ENCODE peak calls at places on chromosome 10, in four cellular contexts. One of them, this sample, is unnamed.

GRCh38 chr10:659710-660141 is 29.7 kb downstream of the DIP2C start:
- DNase-seq in nephron progenitor cell: no peak
- DNase-seq in B cell: no peak
- DNase-seq in AG09309: peak; percentile 59
- DNase-seq in this sample: no peak

GRCh38 chr10:14560274-14560673 is 214.4 kb downstream of the FAM107B start:
- DNase-seq in nephron progenitor cell: no peak
- DNase-seq in B cell: no peak
- DNase-seq in AG09309: no peak
- DNase-seq in this sample: peak; percentile 74

GRCh38 chr10:120394446-120394845 is 62.6 kb upstream of the PLPP4 start:
- DNase-seq in nephron progenitor cell: no peak
- DNase-seq in B cell: no peak
- DNase-seq in AG09309: no peak
- DNase-seq in this sample: no peak

GRCh38 chr10:128263891-128264688 is 137.9 kb upstream of the MKI67 start:
- DNase-seq in nephron progenitor cell: peak; percentile 81
- DNase-seq in B cell: no peak
- DNase-seq in AG09309: peak; percentile 1
- DNase-seq in this sample: peak; percentile 41

GRCh38 chr10:129841590-129841989 is 122.5 kb downstream of the EBF3 start:
- DNase-seq in nephron progenitor cell: no peak
- DNase-seq in B cell: no peak
- DNase-seq in AG09309: no peak
- DNase-seq in this sample: no peak

GRCh38 chr10:98351831-98352402 is 63.1 kb downstream of the PYROXD2 start:
- DNase-seq in nephron progenitor cell: no peak
- DNase-seq in B cell: no peak
- DNase-seq in AG09309: no peak
- DNase-seq in this sample: no peak

GRCh38 chr10:49179699-49180511 is 8.3 kb downstream of the TMEM273 start:
- DNase-seq in nephron progenitor cell: no peak
- DNase-seq in B cell: no peak
- DNase-seq in AG09309: no peak
- DNase-seq in this sample: no peak

GRCh38 chr10:7417103-7417623 is 6.3 kb upstream of the SFMBT2 start:
- DNase-seq in nephron progenitor cell: no peak
- DNase-seq in B cell: no peak
- DNase-seq in AG09309: peak; percentile 27
- DNase-seq in this sample: peak; percentile 61

GRCh38 chr10:103367782-103368518 is at the start of gene TAF5:
- DNase-seq in nephron progenitor cell: peak; percentile 87
- DNase-seq in B cell: peak; percentile 83
- DNase-seq in AG09309: peak; percentile 83
- DNase-seq in this sample: peak; percentile 98

GRCh38 chr10:125411724-125412123 is 251.4 kb upstream of the CTBP2 start:
- DNase-seq in nephron progenitor cell: no peak
- DNase-seq in B cell: no peak
- DNase-seq in AG09309: peak; percentile 52
- DNase-seq in this sample: no peak

GRCh38 chr10:43170491-43170890 is 32.2 kb downstream of the CSGALNACT2 start:
- DNase-seq in nephron progenitor cell: no peak
- DNase-seq in B cell: no peak
- DNase-seq in AG09309: no peak
- DNase-seq in this sample: no peak
- TF ChIP-seq CTCF in nephron progenitor cell: peak; percentile 18
- TF ChIP-seq CTCF in B cell: no peak
- TF ChIP-seq CTCF in AG09309: peak; percentile 8
- TF ChIP-seq CTCF in this sample: no peak

DNA sequence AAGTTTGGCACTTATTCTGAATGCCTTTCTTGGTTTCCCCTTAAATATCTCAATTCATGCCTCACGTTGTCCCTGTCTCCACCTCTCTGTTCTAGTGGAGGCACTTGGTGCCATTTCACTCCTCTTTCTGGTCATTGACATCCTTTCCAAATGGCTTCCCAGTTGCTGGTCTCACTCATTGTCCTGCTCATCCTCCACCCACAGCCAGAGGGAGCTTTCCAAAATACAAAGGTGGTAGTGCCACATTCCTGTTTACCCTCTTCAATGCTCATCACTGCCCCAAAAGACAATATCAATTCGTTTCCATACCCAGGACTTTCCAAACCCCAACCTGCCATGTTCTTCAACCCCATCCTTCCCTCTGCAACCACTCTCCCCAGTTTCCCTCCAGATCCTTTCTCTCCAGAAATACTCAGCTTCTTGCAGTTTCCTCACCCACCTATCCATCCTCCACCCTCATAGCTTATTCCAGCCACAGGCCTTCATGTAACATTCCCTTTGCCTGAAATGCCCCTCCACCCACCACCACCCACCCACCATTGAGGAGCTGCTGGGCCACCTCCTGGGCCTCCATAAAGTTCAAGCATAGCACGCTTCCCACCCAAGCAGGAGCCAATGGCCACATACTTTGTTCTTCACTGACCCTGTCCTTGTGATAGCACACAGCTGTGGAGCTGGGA is 63.1 kb upstream of the ADRB1 start:
- DNase-seq in nephron progenitor cell: no peak
- DNase-seq in B cell: no peak
- DNase-seq in AG09309: no peak
- DNase-seq in this sample: peak; percentile 19
- TF ChIP-seq CTCF in nephron progenitor cell: no peak
- TF ChIP-seq CTCF in B cell: no peak
- TF ChIP-seq CTCF in AG09309: peak; percentile 21
- TF ChIP-seq CTCF in this sample: peak; percentile 63

GRCh38 chr10:118565301-118566075 is 30.0 kb downstream of the PRLHR start:
- DNase-seq in nephron progenitor cell: no peak
- DNase-seq in B cell: no peak
- DNase-seq in AG09309: no peak
- DNase-seq in this sample: no peak

GRCh38 chr10:118563373-118563890 is 32.0 kb downstream of the PRLHR start:
- DNase-seq in nephron progenitor cell: no peak
- DNase-seq in B cell: no peak
- DNase-seq in AG09309: no peak
- DNase-seq in this sample: no peak

GRCh38 chr10:118562877-118563276 is 32.6 kb downstream of the PRLHR start:
- DNase-seq in nephron progenitor cell: no peak
- DNase-seq in B cell: no peak
- DNase-seq in AG09309: no peak
- DNase-seq in this sample: no peak

GRCh38 chr10:118564114-118564513 is 31.3 kb downstream of the PRLHR start:
- DNase-seq in nephron progenitor cell: no peak
- DNase-seq in B cell: no peak
- DNase-seq in AG09309: no peak
- DNase-seq in this sample: no peak

GRCh38 chr10:118564652-118565051 is 30.8 kb downstream of the PRLHR start:
- DNase-seq in nephron progenitor cell: peak; percentile 43
- DNase-seq in B cell: no peak
- DNase-seq in AG09309: no peak
- DNase-seq in this sample: no peak
- TF ChIP-seq CTCF in nephron progenitor cell: peak; percentile 23
- TF ChIP-seq CTCF in B cell: no peak
- TF ChIP-seq CTCF in AG09309: peak; percentile 27
- TF ChIP-seq CTCF in this sample: no peak

GRCh38 chr10:23293145-23293724 is 51.4 kb downstream of the C10orf67 start:
- DNase-seq in nephron progenitor cell: peak; percentile 66
- DNase-seq in B cell: no peak
- DNase-seq in AG09309: no peak
- DNase-seq in this sample: peak; percentile 50
- TF ChIP-seq CTCF in nephron progenitor cell: peak; percentile 62
- TF ChIP-seq CTCF in B cell: peak; percentile 60
- TF ChIP-seq CTCF in AG09309: peak; percentile 50
- TF ChIP-seq CTCF in this sample: peak; percentile 75

GRCh38 chr10:132400041-132400546 is 3.1 kb downstream of the PWWP2B start:
- DNase-seq in nephron progenitor cell: no peak
- DNase-seq in B cell: no peak
- DNase-seq in AG09309: no peak
- DNase-seq in this sample: peak; percentile 20
- TF ChIP-seq CTCF in nephron progenitor cell: no peak
- TF ChIP-seq CTCF in B cell: no peak
- TF ChIP-seq CTCF in AG09309: no peak
- TF ChIP-seq CTCF in this sample: peak; percentile 62

GRCh38 chr10:101724446-101724845 is 29.5 kb upstream of the FBXW4 start:
- DNase-seq in nephron progenitor cell: no peak
- DNase-seq in B cell: no peak
- DNase-seq in AG09309: no peak
- DNase-seq in this sample: no peak
- TF ChIP-seq CTCF in nephron progenitor cell: no peak
- TF ChIP-seq CTCF in B cell: no peak
- TF ChIP-seq CTCF in AG09309: no peak
- TF ChIP-seq CTCF in this sample: no peak

DNA sequence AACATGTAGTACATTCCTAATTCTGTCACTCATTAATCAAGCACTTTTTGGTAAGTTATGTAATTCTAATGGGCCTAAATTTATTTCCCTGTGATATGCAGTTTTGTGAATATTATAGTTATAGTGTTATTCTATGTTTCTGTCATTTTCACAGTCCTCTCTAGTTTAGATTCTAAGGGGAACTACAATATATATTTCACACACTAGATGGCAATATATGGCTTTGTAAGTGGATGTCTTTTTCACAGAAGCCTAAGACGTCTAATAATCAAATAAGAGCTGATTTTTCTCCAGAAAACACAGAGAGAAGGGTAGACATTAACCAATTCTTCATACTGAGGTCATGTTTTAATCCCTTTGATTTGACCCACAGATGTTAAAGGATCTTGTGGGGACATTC is 18.0 kb downstream of the RNLS start:
- DNase-seq in nephron progenitor cell: no peak
- DNase-seq in B cell: no peak
- DNase-seq in AG09309: no peak
- DNase-seq in this sample: peak; percentile 40
- TF ChIP-seq CTCF in nephron progenitor cell: no peak
- TF ChIP-seq CTCF in B cell: peak; percentile 55
- TF ChIP-seq CTCF in AG09309: peak; percentile 37
- TF ChIP-seq CTCF in this sample: peak; percentile 81

DNA sequence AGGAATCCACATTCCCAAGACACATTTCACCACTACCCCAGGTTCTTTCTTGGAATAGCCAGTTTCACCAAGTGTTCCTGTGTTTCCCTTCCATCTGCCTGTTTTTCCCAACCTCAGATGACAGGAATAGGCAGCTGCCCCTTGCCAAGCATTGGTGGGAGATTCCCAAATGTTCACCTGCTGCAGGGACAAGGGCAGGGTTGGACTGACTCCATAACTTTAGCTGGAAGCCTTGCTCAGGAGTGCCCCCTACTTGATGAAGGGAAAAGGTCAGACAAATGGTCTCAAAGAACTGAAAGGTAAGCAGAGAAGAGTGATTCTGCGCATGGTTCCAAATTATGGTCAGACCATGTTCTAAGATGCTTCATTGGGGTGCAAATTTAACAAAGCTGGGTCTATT is 45.1 kb upstream of the LYZL1 start:
- DNase-seq in nephron progenitor cell: no peak
- DNase-seq in B cell: no peak
- DNase-seq in AG09309: no peak
- DNase-seq in this sample: no peak
- TF ChIP-seq CTCF in nephron progenitor cell: no peak
- TF ChIP-seq CTCF in B cell: no peak
- TF ChIP-seq CTCF in AG09309: peak; percentile 43
- TF ChIP-seq CTCF in this sample: peak; percentile 62

This sample was measured in OCI-LY7.